ENCODE peak calls at places on chromosomes 2 and 18, in four cellular contexts. G, N, K and M are unnamed samples.

GRCh38 chr2:43611987-43612894 is 16.4 kb upstream of the THADA start:
- DNase-seq in K (peak; percentile 74), G (peak; percentile 68), N (peak; percentile 75), M (peak; percentile 76)

GRCh38 chr2:40955635-40956034 is 503.7 kb upstream of the SLC8A1 start:
- DNase-seq in N (no peak), K (no peak), G (no peak), M (no peak)

GRCh38 chr2:182318466-182319309 is 108.1 kb downstream of the PDE1A start:
- DNase-seq in K (no peak), G (no peak), N (peak; percentile 47), M (no peak)

GRCh38 chr2:186546842-186547241 is 43.0 kb upstream of the ITGAV start:
- DNase-seq in N (peak; percentile 56), K (peak; percentile 11), G (no peak), M (no peak)

GRCh38 chr2:160731415-160731814 is 237.8 kb upstream of the RBMS1 start:
- DNase-seq in K (no peak), N (no peak), G (no peak), M (no peak)

GRCh38 chr18:75427603-75428002 is at the start of gene SMIM21:
- DNase-seq in K (no peak), N (no peak), G (no peak), M (no peak)

GRCh38 chr2:130355181-130355577 is 677 bp upstream of the PTPN18 start:
- DNase-seq in G (no peak), N (no peak), K (no peak), M (no peak)

GRCh38 chr2:121151311-121152109 is 133.5 kb downstream of the TFCP2L1 start:
- DNase-seq in K (no peak), G (peak; percentile 85), N (no peak), M (no peak)

GRCh38 chr2:99602475-99602874 is 112.7 kb upstream of the REV1 start:
- DNase-seq in G (no peak), N (peak; percentile 49), K (peak; percentile 48), M (no peak)

GRCh38 chr2:136653836-136654235 is 111.5 kb upstream of the THSD7B start:
- DNase-seq in N (no peak), G (no peak), K (no peak), M (no peak)

DNA sequence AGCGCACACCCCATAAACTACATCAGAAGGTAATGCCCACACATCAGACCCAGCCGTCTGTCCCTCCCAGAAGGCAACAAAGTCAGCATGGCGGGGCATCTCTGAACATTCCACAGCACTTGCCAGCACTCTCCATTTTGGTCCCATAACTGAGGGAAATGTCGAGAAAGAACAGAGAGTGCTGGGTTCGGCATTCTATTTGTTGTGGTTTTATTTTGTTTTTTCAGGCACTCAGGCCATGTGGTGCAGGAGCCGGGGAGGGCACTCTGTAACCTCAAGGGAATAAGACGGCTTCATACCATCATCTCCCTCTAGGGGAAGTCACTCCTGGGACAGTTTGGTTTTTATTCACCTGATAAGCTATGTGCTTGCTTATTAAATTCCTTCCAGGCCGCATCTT is 156.0 kb downstream of the SEPTIN10 start:
- DNase-seq in G (no peak), N (no peak), K (no peak), M (no peak)
- TF ChIP-seq CTCF in G (no peak), N (no peak), K (no peak), M (peak; percentile 23)

GRCh38 chr2:177603734-177604133 is 211.2 kb downstream of the AGPS start:
- DNase-seq in N (no peak), G (no peak), K (no peak), M (no peak)

GRCh38 chr2:177600917-177601316 is 208.3 kb downstream of the AGPS start:
- DNase-seq in K (no peak), G (no peak), N (no peak), M (no peak)

GRCh38 chr2:177602611-177603164 is 210.1 kb downstream of the AGPS start:
- DNase-seq in N (no peak), G (no peak), K (no peak), M (no peak)

GRCh38 chr2:177606636-177607035 is 214.1 kb downstream of the AGPS start:
- DNase-seq in K (peak; percentile 19), G (no peak), N (peak; percentile 43), M (no peak)

DNA sequence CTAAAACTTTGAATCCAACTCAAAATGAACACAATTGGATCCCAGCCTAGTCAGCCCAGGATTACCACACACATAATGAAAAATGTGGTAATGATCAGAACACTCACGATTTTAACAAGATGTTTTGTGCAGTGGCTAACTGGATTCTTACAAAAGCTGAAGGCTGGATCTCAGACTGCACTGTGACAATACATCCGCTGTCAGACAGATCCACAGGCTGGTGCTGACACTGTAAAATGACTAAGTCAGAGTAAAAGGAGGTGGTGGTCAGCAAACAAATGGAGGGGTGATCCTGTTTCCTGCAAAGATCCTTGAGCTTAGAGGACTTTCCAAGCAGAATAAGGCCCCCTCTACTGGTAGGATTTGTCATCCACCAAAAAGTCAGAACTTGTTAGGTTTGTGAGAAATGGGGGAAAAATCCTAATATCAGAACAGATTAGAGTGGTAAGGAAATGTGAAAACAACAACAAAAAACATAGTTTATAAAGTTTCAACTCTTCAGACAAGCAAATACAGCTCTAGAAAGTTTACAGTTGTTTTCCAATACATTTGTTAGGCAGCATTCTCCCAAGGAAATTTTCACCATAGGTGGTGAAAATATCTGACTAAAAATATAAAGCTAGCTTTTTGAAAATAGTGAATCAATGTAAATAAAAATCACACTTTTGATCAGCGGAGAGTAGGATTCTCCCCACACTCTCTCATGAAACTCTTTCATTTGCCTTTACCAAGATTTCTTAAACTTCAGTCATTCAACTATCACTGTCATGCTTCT is 211.9 kb downstream of the AGPS start:
- DNase-seq in K (peak; percentile 55), G (no peak), N (peak; percentile 84), M (peak; percentile 27)
- TF ChIP-seq CTCF in K (peak; percentile 87), G (peak; percentile 49), N (peak; percentile 90), M (peak; percentile 72)

GRCh38 chr2:20222769-20223344 is 2.1 kb downstream of the SDC1 start:
- DNase-seq in K (no peak), G (no peak), N (no peak), M (no peak)

GRCh38 chr2:20221939-20222768 is 2.8 kb downstream of the SDC1 start:
- DNase-seq in N (no peak), K (peak; percentile 19), G (no peak), M (no peak)

GRCh38 chr2:20224191-20224715 is 677 bp downstream of the SDC1 start:
- DNase-seq in G (no peak), N (no peak), K (no peak), M (peak; percentile 60)

GRCh38 chr2:20224716-20225293 is at the start of gene SDC1:
- DNase-seq in G (peak; percentile 79), N (peak; percentile 33), K (peak; percentile 37), M (peak; percentile 75)

GRCh38 chr2:20223345-20224190 is 1.4 kb downstream of the SDC1 start:
- DNase-seq in K (no peak), G (peak; percentile 54), N (peak; percentile 29), M (peak; percentile 57)
- TF ChIP-seq CTCF in K (peak; percentile 42), G (no peak), N (no peak), M (no peak)

GRCh38 chr2:102271844-102272243 is 39.5 kb upstream of the IL1RL1 start:
- DNase-seq in K (no peak), N (no peak), G (no peak), M (no peak)
- TF ChIP-seq CTCF in K (peak; percentile 14), N (no peak), G (no peak), M (no peak)

DNA sequence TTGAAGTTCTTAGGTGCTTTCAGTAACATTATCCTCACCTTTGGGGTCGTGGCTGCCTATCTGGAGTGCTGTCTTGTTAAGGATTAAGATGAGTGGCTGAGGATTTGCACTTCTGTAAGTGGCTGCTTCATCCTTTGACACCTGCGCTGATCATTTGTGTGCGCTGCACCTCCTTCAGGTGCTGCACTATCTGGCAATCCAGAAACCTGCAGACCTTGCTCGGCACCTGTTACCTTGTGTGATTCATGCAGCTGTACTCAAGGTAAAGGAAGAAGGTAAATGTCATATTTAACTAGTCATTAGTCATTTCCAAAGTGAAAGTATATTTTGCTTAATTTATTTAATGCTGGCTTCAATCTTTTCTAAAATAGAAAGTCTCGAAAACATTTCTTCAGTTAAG is 110.3 kb downstream of the RAB3GAP1 start:
- DNase-seq in K (no peak), G (no peak), N (no peak), M (no peak)
- TF ChIP-seq CTCF in K (no peak), G (no peak), N (no peak), M (no peak)

GRCh38 chr2:201188449-201188848 is 5.5 kb downstream of the CASP10 start:
- DNase-seq in K (no peak), N (no peak), G (no peak), M (no peak)

GRCh38 chr2:201185863-201186262 is 2.9 kb downstream of the CASP10 start:
- DNase-seq in K (no peak), G (no peak), N (no peak), M (no peak)

GRCh38 chr2:201183373-201183742 is 417 bp downstream of the CASP10 start:
- DNase-seq in N (no peak), K (no peak), G (no peak), M (no peak)

GRCh38 chr2:201180010-201180409 is 2.9 kb upstream of the CASP10 start:
- DNase-seq in G (no peak), K (no peak), N (peak; percentile 8), M (no peak)

DNA sequence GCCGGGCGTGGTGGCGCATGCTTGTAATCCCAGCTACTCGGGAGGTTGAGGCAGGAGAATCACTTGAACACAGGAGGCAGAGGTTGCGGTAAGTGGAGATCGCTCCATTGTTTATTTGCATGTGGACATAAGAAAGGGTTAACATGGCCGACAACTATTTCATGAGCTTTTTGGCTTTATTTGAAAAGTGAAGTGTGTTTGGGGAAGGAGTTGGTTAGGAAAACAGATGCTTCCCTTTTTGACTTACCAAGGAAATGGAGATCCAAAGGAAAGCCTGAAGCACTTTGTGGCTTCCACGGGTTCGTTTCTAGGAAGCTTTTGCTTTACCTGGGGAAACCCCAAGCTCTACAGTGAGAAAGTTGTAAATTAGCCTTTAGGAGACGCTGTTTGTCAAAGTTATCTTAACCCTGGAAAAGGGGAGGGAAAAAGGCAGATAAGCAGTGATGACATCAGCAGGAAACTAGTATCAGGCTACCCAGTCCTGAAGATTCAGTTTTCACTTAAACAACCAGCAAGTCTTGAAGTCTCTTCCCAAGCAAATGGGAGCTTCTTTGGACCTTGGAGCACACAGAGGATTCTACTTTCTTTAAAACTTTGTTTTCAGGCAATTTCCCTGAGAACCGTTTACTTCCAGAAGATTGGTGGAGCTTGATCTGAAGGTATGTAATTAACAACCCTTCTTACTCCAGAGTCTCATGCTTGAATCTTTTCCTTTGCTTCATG is at the start of gene CASP10:
- DNase-seq in G (peak; percentile 42), K (peak; percentile 33), N (peak; percentile 73), M (no peak)
- TF ChIP-seq CTCF in G (peak; percentile 53), K (peak; percentile 65), N (peak; percentile 42), M (no peak)

GRCh38 chr2:233912799-233913423 is 4.3 kb upstream of the TRPM8 start:
- DNase-seq in K (peak; percentile 7), G (no peak), N (peak; percentile 35), M (peak; percentile 88)
- TF ChIP-seq CTCF in K (no peak), G (no peak), N (no peak), M (no peak)